ENCODE peak calls at places on chromosomes 3 and 15, in five cellular contexts. C is foreskin fibroblast; I is activated T-cell treated with anti-CD3 and anti-CD28 coated beads for 1 hour; L is cardiac muscle cell; M is stimulated activated CD4-positive, alpha-beta T cell treated with anti-CD3 and anti-CD28 coated beads, Interleukin-4, amount 100 ng/mL, for 24 hours. F is an unnamed sample.

GRCh38 chr15:61275901-61276300 is 46.8 kb upstream of the RORA start:
- DNase-seq in L (no peak), M (no peak), I (no peak), C (no peak), F (peak)

GRCh38 chr15:89400121-89400996 is 65.7 kb upstream of the POLG start:
- DNase-seq in I (no peak), M (no peak), C (no peak), L (no peak), F (peak)

GRCh38 chr15:68730491-68731317 is 90.0 kb downstream of the ANP32A start:
- DNase-seq in C (peak), M (peak), L (peak), I (no peak), F (peak)

GRCh38 chr3:20064796-20065564 is 24.7 kb downstream of the KAT2B start:
- DNase-seq in I (no peak), L (no peak), C (no peak), M (no peak), F (peak)

GRCh38 chr15:67080900-67081431 is 15.6 kb downstream of the SMAD3 start:
- DNase-seq in L (peak), M (peak), I (no peak), C (peak), F (no peak)

GRCh38 chr15:98160236-98160635 is 199.7 kb downstream of the ARRDC4 start:
- DNase-seq in L (no peak), M (no peak), C (no peak), I (no peak), F (no peak)

GRCh38 chr3:73037369-73037699 is 24.1 kb upstream of the EBLN2 start:
- DNase-seq in L (peak), I (no peak), M (no peak), C (peak), F (no peak)

GRCh38 chr3:32685604-32686185 is 707 bp downstream of the CNOT10 start:
- DNase-seq in M (no peak), C (peak), L (peak), I (no peak), F (no peak)

GRCh38 chr15:75024102-75024636 is 779 bp downstream of the PPCDC start:
- DNase-seq in C (peak), L (peak), M (no peak), I (no peak), F (no peak)

GRCh38 chr3:117248149-117248548 is 538.6 kb downstream of the TUSC7 start:
- DNase-seq in L (no peak), I (no peak), C (peak), M (no peak), F (peak)

GRCh38 chr15:78369161-78369560 is 29.0 kb downstream of the CRABP1 start:
- DNase-seq in L (no peak), C (no peak), I (no peak), M (no peak), F (no peak)

GRCh38 chr3:107268461-107268860 is 108.8 kb upstream of the CCDC54 start:
- DNase-seq in M (no peak), I (no peak), L (no peak), C (peak), F (no peak)

GRCh38 chr15:92163641-92164040 is 230.0 kb upstream of the ST8SIA2 start:
- DNase-seq in C (no peak), M (no peak), I (no peak), L (no peak), F (no peak)

GRCh38 chr3:56966509-56966908 is 94.0 kb upstream of the SPATA12 start:
- DNase-seq in I (no peak), L (no peak), C (no peak), M (no peak), F (no peak)

GRCh38 chr3:52221141-52221562 is 4.3 kb downstream of the TLR9 start:
- DNase-seq in C (no peak), I (no peak), L (no peak), M (no peak), F (no peak)

GRCh38 chr3:102529452-102529851 is 94.6 kb downstream of the ZPLD1 start:
- DNase-seq in M (no peak), I (no peak), L (peak), C (peak), F (peak)

GRCh38 chr3:179464296-179465092 is 13.2 kb upstream of the GNB4 start:
- DNase-seq in L (no peak), M (no peak), C (no peak), I (no peak), F (no peak)

GRCh38 chr3:159825216-159825854 is 163.3 kb upstream of the IL12A start:
- DNase-seq in M (no peak), L (peak), C (no peak), I (no peak), F (peak)

GRCh38 chr3:174438501-174439156 is 420.5 kb upstream of the NAALADL2 start:
- DNase-seq in C (peak), L (peak), I (no peak), M (no peak), F (no peak)

GRCh38 chr3:13111874-13112520 is 38.8 kb upstream of the IQSEC1 start:
- DNase-seq in L (no peak), I (no peak), M (no peak), C (no peak), F (no peak)

GRCh38 chr3:52798978-52799476 is 4.4 kb downstream of the ITIH3 start:
- DNase-seq in I (no peak), L (peak), M (no peak), C (peak), F (peak)

F was measured in BE2C.